ENCODE peak calls at places on chromosomes 12 and 14, in eight cellular contexts. I is left lung, Q is tibial artery, L is gastrocnemius medialis, S is MM.1S, N is mammary epithelial cell, J is NT2/D1, T is kidney. H is an unnamed sample.

GRCh38 chr14:23095196-23096108 is at the start of gene C14orf119:
- DNase-seq in I (peak), J (peak), Q (peak), N (peak), L (peak), S (peak), T (peak), H (peak)

GRCh38 chr14:35112641-35113040 is 9.1 kb downstream of the PPP2R3C start:
- DNase-seq in N (no peak), I (no peak), T (no peak), Q (no peak), L (no peak), S (no peak), J (peak), H (no peak)

GRCh38 chr14:44791730-44792129 is 170.0 kb downstream of the KLHL28 start:
- DNase-seq in S (no peak), L (no peak), N (no peak), T (no peak), Q (no peak), J (no peak), I (no peak), H (no peak)

GRCh38 chr12:126685636-126686035 is 1581.3 kb upstream of the TMEM132C start:
- DNase-seq in S (no peak), Q (no peak), T (no peak), L (no peak), I (no peak), J (peak), N (no peak), H (no peak)

GRCh38 chr12:79830425-79830824 is 104.5 kb downstream of the PPP1R12A start:
- DNase-seq in I (no peak), N (no peak), S (no peak), Q (no peak), J (no peak), L (no peak), T (no peak), H (no peak)

GRCh38 chr12:55816876-55817351 is 610 bp downstream of the SARNP start:
- DNase-seq in Q (no peak), I (no peak), T (no peak), J (no peak), L (no peak), S (no peak), N (no peak), H (no peak)

GRCh38 chr12:91219511-91219910 is 36.9 kb upstream of the DCN start:
- DNase-seq in N (peak), Q (no peak), L (no peak), I (no peak), T (no peak), J (no peak), S (no peak), H (peak)

GRCh38 chr14:65387628-65388027 is 24.9 kb upstream of the FUT8 start:
- DNase-seq in J (no peak), I (no peak), N (no peak), T (no peak), L (no peak), Q (no peak), S (peak), H (no peak)

GRCh38 chr14:105528859-105529505 is 2.6 kb downstream of the TMEM121 start:
- DNase-seq in I (no peak), J (no peak), Q (no peak), N (no peak), S (no peak), T (peak), L (no peak), H (no peak)

GRCh38 chr14:105091335-105092123 is 26.3 kb upstream of the GPR132 start:
- DNase-seq in S (no peak), L (no peak), Q (peak), N (peak), J (no peak), I (peak), T (peak), H (peak)

GRCh38 chr14:47208434-47208833 is 467.0 kb downstream of the MDGA2 start:
- DNase-seq in Q (no peak), T (no peak), J (no peak), S (no peak), I (no peak), N (no peak), L (no peak), H (no peak)

GRCh38 chr12:12048266-12048665 is 22.5 kb upstream of the BCL2L14 start:
- DNase-seq in Q (no peak), T (no peak), S (no peak), I (no peak), N (no peak), J (no peak), L (no peak), H (no peak)

GRCh38 chr14:104450811-104451401 is 128.7 kb upstream of the C14orf180 start:
- DNase-seq in L (no peak), Q (no peak), J (no peak), S (no peak), N (no peak), T (peak), I (no peak), H (no peak)

GRCh38 chr14:61178226-61179060 is 102.7 kb downstream of the TMEM30B start:
- DNase-seq in J (no peak), I (no peak), T (no peak), N (peak), Q (peak), L (no peak), S (peak), H (peak)

GRCh38 chr14:95730126-95730525 is 16.2 kb upstream of the TCL1A start:
- DNase-seq in T (no peak), N (no peak), Q (no peak), S (no peak), I (no peak), L (no peak), J (no peak), H (no peak)

GRCh38 chr12:46154221-46154975 is 114.4 kb downstream of the SLC38A1 start:
- DNase-seq in T (no peak), S (no peak), J (no peak), L (no peak), Q (no peak), I (no peak), N (peak), H (peak)

GRCh38 chr12:121934318-121934682 is 15.9 kb downstream of the CFAP251 start:
- DNase-seq in J (no peak), L (no peak), T (no peak), S (no peak), Q (no peak), N (no peak), I (no peak), H (no peak)

GRCh38 chr12:55685671-55686070 is 22.0 kb downstream of the ITGA7 start:
- DNase-seq in Q (no peak), J (no peak), L (no peak), S (no peak), T (peak), I (no peak), N (no peak), H (no peak)

GRCh38 chr14:20434701-20435453 is 1.1 kb downstream of the KLHL33 start:
- DNase-seq in J (no peak), T (peak), N (no peak), Q (peak), I (peak), L (peak), S (no peak), H (no peak)

GRCh38 chr12:109053382-109054123 is 1.2 kb downstream of the USP30 start:
- DNase-seq in J (no peak), Q (no peak), S (peak), I (no peak), T (no peak), N (peak), L (no peak), H (no peak)

GRCh38 chr14:70646705-70647104 is 5.0 kb downstream of the TTC9 start:
- DNase-seq in J (no peak), T (no peak), N (no peak), L (no peak), I (no peak), S (no peak), Q (no peak), H (no peak)

H was measured in bronchial epithelial cell.